ENCODE peak calls at places on chromosomes 3 and 15, in seven cellular contexts. One of them, this sample, is unnamed.

GRCh38 chr3:80733522-80734176 is 965.9 kb upstream of the ROBO1 start:
- DNase-seq in K562: peak
- DNase-seq in A549: no peak
- DNase-seq in body of pancreas: peak
- DNase-seq in HepG2: peak
- DNase-seq in prostate gland: no peak
- DNase-seq in IMR-90: peak
- DNase-seq in this sample: no peak

GRCh38 chr15:31308185-31308639 is 18.4 kb upstream of the KLF13 start:
- DNase-seq in K562: no peak
- DNase-seq in A549: no peak
- DNase-seq in body of pancreas: no peak
- DNase-seq in HepG2: no peak
- DNase-seq in prostate gland: no peak
- DNase-seq in IMR-90: no peak
- DNase-seq in this sample: no peak

GRCh38 chr15:100764778-100765457 is 114.7 kb upstream of the ALDH1A3 start:
- DNase-seq in K562: no peak
- DNase-seq in A549: no peak
- DNase-seq in body of pancreas: no peak
- DNase-seq in HepG2: no peak
- DNase-seq in prostate gland: no peak
- DNase-seq in IMR-90: peak
- DNase-seq in this sample: no peak

GRCh38 chr3:44974406-44974805 is 1.6 kb downstream of the ZDHHC3 start:
- DNase-seq in K562: no peak
- DNase-seq in A549: no peak
- DNase-seq in body of pancreas: no peak
- DNase-seq in HepG2: no peak
- DNase-seq in prostate gland: no peak
- DNase-seq in IMR-90: no peak
- DNase-seq in this sample: no peak

GRCh38 chr3:114899186-114899931 is 247.7 kb downstream of the ZBTB20 start:
- DNase-seq in K562: no peak
- DNase-seq in A549: no peak
- DNase-seq in body of pancreas: peak
- DNase-seq in HepG2: peak
- DNase-seq in prostate gland: peak
- DNase-seq in IMR-90: no peak
- DNase-seq in this sample: no peak

GRCh38 chr3:23324745-23325144 is 121.6 kb downstream of the UBE2E2 start:
- DNase-seq in K562: no peak
- DNase-seq in A549: no peak
- DNase-seq in body of pancreas: no peak
- DNase-seq in HepG2: no peak
- DNase-seq in prostate gland: no peak
- DNase-seq in IMR-90: peak
- DNase-seq in this sample: no peak

GRCh38 chr3:27160779-27161287 is 208.3 kb downstream of the NEK10 start:
- DNase-seq in K562: no peak
- DNase-seq in A549: no peak
- DNase-seq in body of pancreas: no peak
- DNase-seq in HepG2: peak
- DNase-seq in prostate gland: no peak
- DNase-seq in IMR-90: no peak
- DNase-seq in this sample: no peak

GRCh38 chr15:71275098-71275497 is 159.8 kb downstream of the THSD4 start:
- DNase-seq in K562: no peak
- DNase-seq in A549: no peak
- DNase-seq in body of pancreas: no peak
- DNase-seq in HepG2: no peak
- DNase-seq in prostate gland: no peak
- DNase-seq in IMR-90: peak
- DNase-seq in this sample: no peak

GRCh38 chr15:96121521-96121920 is 209.0 kb upstream of the NR2F2 start:
- DNase-seq in K562: no peak
- DNase-seq in A549: no peak
- DNase-seq in body of pancreas: no peak
- DNase-seq in HepG2: no peak
- DNase-seq in prostate gland: no peak
- DNase-seq in IMR-90: peak
- DNase-seq in this sample: no peak

GRCh38 chr15:63256433-63256884 is 20.9 kb upstream of the APH1B start:
- DNase-seq in K562: no peak
- DNase-seq in A549: peak
- DNase-seq in body of pancreas: no peak
- DNase-seq in HepG2: peak
- DNase-seq in prostate gland: no peak
- DNase-seq in IMR-90: peak
- DNase-seq in this sample: no peak

GRCh38 chr15:69522361-69522760 is 69.7 kb downstream of the RPLP1 start:
- DNase-seq in K562: no peak
- DNase-seq in A549: no peak
- DNase-seq in body of pancreas: no peak
- DNase-seq in HepG2: no peak
- DNase-seq in prostate gland: no peak
- DNase-seq in IMR-90: no peak
- DNase-seq in this sample: no peak

GRCh38 chr15:49814709-49815108 is 193.9 kb downstream of the DTWD1 start:
- DNase-seq in K562: no peak
- DNase-seq in A549: no peak
- DNase-seq in body of pancreas: no peak
- DNase-seq in HepG2: no peak
- DNase-seq in prostate gland: no peak
- DNase-seq in IMR-90: no peak
- DNase-seq in this sample: no peak

GRCh38 chr3:189710620-189711388 is 79.6 kb downstream of the TP63 start:
- DNase-seq in K562: no peak
- DNase-seq in A549: peak
- DNase-seq in body of pancreas: peak
- DNase-seq in HepG2: no peak
- DNase-seq in prostate gland: peak
- DNase-seq in IMR-90: peak
- DNase-seq in this sample: no peak

GRCh38 chr15:77630956-77631789 is 1.5 kb downstream of the LINGO1 start:
- DNase-seq in K562: no peak
- DNase-seq in A549: no peak
- DNase-seq in body of pancreas: peak
- DNase-seq in HepG2: no peak
- DNase-seq in prostate gland: no peak
- DNase-seq in IMR-90: no peak
- DNase-seq in this sample: no peak

GRCh38 chr3:43629254-43629653 is 7.4 kb upstream of the ANO10 start:
- DNase-seq in K562: no peak
- DNase-seq in A549: peak
- DNase-seq in body of pancreas: no peak
- DNase-seq in HepG2: no peak
- DNase-seq in prostate gland: no peak
- DNase-seq in IMR-90: peak
- DNase-seq in this sample: no peak

GRCh38 chr15:89406218-89406716 is 71.6 kb upstream of the POLG start:
- DNase-seq in K562: no peak
- DNase-seq in A549: no peak
- DNase-seq in body of pancreas: no peak
- DNase-seq in HepG2: no peak
- DNase-seq in prostate gland: no peak
- DNase-seq in IMR-90: no peak
- DNase-seq in this sample: no peak

GRCh38 chr3:171862993-171863521 is 19.9 kb downstream of the TMEM212 start:
- DNase-seq in K562: no peak
- DNase-seq in A549: no peak
- DNase-seq in body of pancreas: no peak
- DNase-seq in HepG2: peak
- DNase-seq in prostate gland: no peak
- DNase-seq in IMR-90: peak
- DNase-seq in this sample: no peak

GRCh38 chr3:171863920-171864319 is 20.8 kb downstream of the TMEM212 start:
- DNase-seq in K562: no peak
- DNase-seq in A549: no peak
- DNase-seq in body of pancreas: no peak
- DNase-seq in HepG2: no peak
- DNase-seq in prostate gland: no peak
- DNase-seq in IMR-90: no peak
- DNase-seq in this sample: no peak

GRCh38 chr3:171867976-171868375 is 24.8 kb downstream of the TMEM212 start:
- DNase-seq in K562: peak
- DNase-seq in A549: no peak
- DNase-seq in body of pancreas: no peak
- DNase-seq in HepG2: no peak
- DNase-seq in prostate gland: no peak
- DNase-seq in IMR-90: no peak
- DNase-seq in this sample: no peak

GRCh38 chr3:171862392-171862791 is 19.2 kb downstream of the TMEM212 start:
- DNase-seq in K562: no peak
- DNase-seq in A549: no peak
- DNase-seq in body of pancreas: no peak
- DNase-seq in HepG2: no peak
- DNase-seq in prostate gland: no peak
- DNase-seq in IMR-90: no peak
- DNase-seq in this sample: no peak

GRCh38 chr3:171865191-171865865 is 22.2 kb downstream of the TMEM212 start:
- DNase-seq in K562: no peak
- DNase-seq in A549: no peak
- DNase-seq in body of pancreas: no peak
- DNase-seq in HepG2: no peak
- DNase-seq in prostate gland: no peak
- DNase-seq in IMR-90: no peak
- DNase-seq in this sample: no peak
- H3K27ac ChIP-seq in K562: no peak
- H3K27ac ChIP-seq in A549: no peak
- H3K27ac ChIP-seq in body of pancreas: no peak
- H3K27ac ChIP-seq in HepG2: no peak
- H3K27ac ChIP-seq in prostate gland: no peak
- H3K27ac ChIP-seq in IMR-90: no peak
- H3K27ac ChIP-seq in this sample: no peak

GRCh38 chr3:153160451-153161137 is 1.4 kb upstream of the RAP2B start:
- DNase-seq in K562: peak
- DNase-seq in A549: peak
- DNase-seq in body of pancreas: peak
- DNase-seq in HepG2: peak
- DNase-seq in prostate gland: peak
- DNase-seq in IMR-90: peak
- DNase-seq in this sample: peak
- TF ChIP-seq POLR2A in K562: peak
- TF ChIP-seq POLR2A in A549: peak
- TF ChIP-seq POLR2A in body of pancreas: peak
- TF ChIP-seq POLR2A in HepG2: no peak
- TF ChIP-seq POLR2A in prostate gland: peak
- TF ChIP-seq POLR2A in IMR-90: peak
- TF ChIP-seq POLR2A in this sample: no peak

GRCh38 chr3:149764302-149764701 is 12.0 kb upstream of the COMMD2 start:
- DNase-seq in K562: no peak
- DNase-seq in A549: no peak
- DNase-seq in body of pancreas: no peak
- DNase-seq in HepG2: no peak
- DNase-seq in prostate gland: no peak
- DNase-seq in IMR-90: no peak
- DNase-seq in this sample: no peak

GRCh38 chr3:149765762-149766334 is 13.6 kb upstream of the COMMD2 start:
- DNase-seq in K562: no peak
- DNase-seq in A549: no peak
- DNase-seq in body of pancreas: no peak
- DNase-seq in HepG2: peak
- DNase-seq in prostate gland: no peak
- DNase-seq in IMR-90: peak
- DNase-seq in this sample: no peak

GRCh38 chr3:149770246-149770645 is 18.0 kb upstream of the COMMD2 start:
- DNase-seq in K562: no peak
- DNase-seq in A549: no peak
- DNase-seq in body of pancreas: no peak
- DNase-seq in HepG2: no peak
- DNase-seq in prostate gland: no peak
- DNase-seq in IMR-90: no peak
- DNase-seq in this sample: no peak

GRCh38 chr3:149768704-149769103 is 16.4 kb upstream of the COMMD2 start:
- DNase-seq in K562: no peak
- DNase-seq in A549: no peak
- DNase-seq in body of pancreas: no peak
- DNase-seq in HepG2: no peak
- DNase-seq in prostate gland: no peak
- DNase-seq in IMR-90: no peak
- DNase-seq in this sample: no peak

GRCh38 chr3:149767720-149768119 is 15.4 kb upstream of the COMMD2 start:
- DNase-seq in K562: no peak
- DNase-seq in A549: no peak
- DNase-seq in body of pancreas: no peak
- DNase-seq in HepG2: peak
- DNase-seq in prostate gland: no peak
- DNase-seq in IMR-90: no peak
- DNase-seq in this sample: no peak
- H3K27ac ChIP-seq in K562: no peak
- H3K27ac ChIP-seq in A549: no peak
- H3K27ac ChIP-seq in body of pancreas: no peak
- H3K27ac ChIP-seq in HepG2: no peak
- H3K27ac ChIP-seq in prostate gland: no peak
- H3K27ac ChIP-seq in IMR-90: no peak
- H3K27ac ChIP-seq in this sample: no peak

GRCh38 chr15:43408789-43409188 is 37.9 kb downstream of the TUBGCP4 start:
- DNase-seq in K562: peak
- DNase-seq in A549: no peak
- DNase-seq in body of pancreas: no peak
- DNase-seq in HepG2: no peak
- DNase-seq in prostate gland: no peak
- DNase-seq in IMR-90: no peak
- DNase-seq in this sample: no peak
- TF ChIP-seq POLR2A in K562: no peak
- TF ChIP-seq POLR2A in A549: no peak
- TF ChIP-seq POLR2A in body of pancreas: no peak
- TF ChIP-seq POLR2A in HepG2: no peak
- TF ChIP-seq POLR2A in prostate gland: no peak
- TF ChIP-seq POLR2A in IMR-90: no peak
- TF ChIP-seq POLR2A in this sample: no peak